ENCODE peak calls at places on chromosomes 5 and 9, in ten cellular contexts. Z is stimulated activated naive B cell treated with anti-CD40 and anti-IgM and Interleukin-4, amounts not matched to agents 10 μg/mL and 1 μg/mL and 100 μg/mL, for 72 hours; P is activated naive CD8-positive, alpha-beta T cell treated with anti-CD3 and anti-CD28 coated beads, Interleukin-2, amount 50 U/mL, for 24 hours; C is Right ventricle myocardium superior; H is naive thymus-derived CD4-positive, alpha-beta T cell; N is body of pancreas; M is activated B cell treated with CpG ODN at 0.5 μM for 24 hours; V is activated naive CD4-positive, alpha-beta T cell treated with anti-CD3 and anti-CD28 coated beads, Interleukin-2, amount 50 U/mL, for 72 hours; S is activated CD8-positive, alpha-beta T cell treated with anti-CD3 and anti-CD28 coated beads for 36 hours; L is HCT116. F is an unnamed sample.

GRCh38 chr5:157855404-157855994 is 3.4 kb downstream of the CLINT1 start:
- ATAC-seq in Z (no peak), P (no peak), C (peak), H (no peak), N (no peak), M (no peak), V (no peak), S (no peak), L (peak), F (no peak)

GRCh38 chr9:121822093-121823085 is 171.0 kb downstream of the DAB2IP start:
- ATAC-seq in Z (no peak), P (peak), C (no peak), H (no peak), N (no peak), M (no peak), V (no peak), S (peak), L (no peak), F (peak)

GRCh38 chr9:101119206-101119819 is 90.8 kb downstream of the PLPPR1 start:
- ATAC-seq in Z (peak), P (peak), C (peak), H (no peak), N (peak), M (no peak), V (no peak), S (no peak), L (peak), F (peak)

GRCh38 chr9:94156549-94157407 is 72.5 kb downstream of the PTPDC1 start:
- ATAC-seq in Z (peak), P (no peak), C (peak), H (no peak), N (peak), M (no peak), V (no peak), S (no peak), L (no peak), F (no peak)

GRCh38 chr5:39240750-39241149 is 21.4 kb upstream of the FYB1 start:
- ATAC-seq in Z (no peak), P (no peak), C (no peak), H (no peak), N (no peak), M (no peak), V (no peak), S (no peak), L (no peak), F (no peak)

GRCh38 chr5:56853710-56854109 is 38.4 kb downstream of the MAP3K1 start:
- ATAC-seq in Z (peak), P (no peak), C (no peak), H (peak), N (no peak), M (peak), V (no peak), S (no peak), L (no peak), F (peak)

GRCh38 chr5:35835796-35836742 is 20.6 kb upstream of the IL7R start:
- ATAC-seq in Z (no peak), P (peak), C (no peak), H (peak), N (no peak), M (no peak), V (peak), S (peak), L (no peak), F (peak)

GRCh38 chr5:1926471-1927341 is 44.0 kb upstream of the IRX4 start:
- ATAC-seq in Z (no peak), P (no peak), C (no peak), H (no peak), N (no peak), M (no peak), V (no peak), S (no peak), L (no peak), F (no peak)

GRCh38 chr9:124321935-124322334 is 64.2 kb downstream of the NEK6 start:
- ATAC-seq in Z (no peak), P (no peak), C (no peak), H (no peak), N (no peak), M (no peak), V (no peak), S (no peak), L (no peak), F (no peak)

GRCh38 chr9:4243113-4243512 is 56.8 kb downstream of the GLIS3 start:
- ATAC-seq in Z (peak), P (no peak), C (no peak), H (peak), N (no peak), M (no peak), V (peak), S (peak), L (no peak), F (peak)

GRCh38 chr5:32562841-32563240 is 22.5 kb upstream of the SUB1 start:
- ATAC-seq in Z (no peak), P (no peak), C (no peak), H (no peak), N (no peak), M (no peak), V (no peak), S (no peak), L (no peak), F (no peak)

GRCh38 chr5:66710557-66710956 is 114.4 kb downstream of the MAST4 start:
- ATAC-seq in Z (no peak), P (no peak), C (no peak), H (no peak), N (no peak), M (no peak), V (no peak), S (no peak), L (no peak), F (no peak)

GRCh38 chr5:14105717-14106435 is 37.3 kb upstream of the TRIO start:
- ATAC-seq in Z (no peak), P (no peak), C (no peak), H (no peak), N (peak), M (no peak), V (no peak), S (no peak), L (peak), F (no peak)

GRCh38 chr5:73938280-73938937 is 312.4 kb downstream of the ARHGEF28 start:
- ATAC-seq in Z (no peak), P (no peak), C (no peak), H (no peak), N (peak), M (no peak), V (no peak), S (no peak), L (peak), F (no peak)

GRCh38 chr5:98543490-98543889 is 230.0 kb upstream of the RGMB start:
- ATAC-seq in Z (no peak), P (no peak), C (no peak), H (no peak), N (no peak), M (no peak), V (no peak), S (no peak), L (no peak), F (no peak)

GRCh38 chr9:136239963-136240330 is 5.7 kb downstream of the QSOX2 start:
- ATAC-seq in Z (peak), P (no peak), C (peak), H (peak), N (no peak), M (peak), V (no peak), S (no peak), L (no peak), F (no peak)

GRCh38 chr9:81759680-81760215 is 70.4 kb upstream of the TLE1 start:
- ATAC-seq in Z (peak), P (no peak), C (no peak), H (no peak), N (no peak), M (no peak), V (no peak), S (no peak), L (no peak), F (no peak)

GRCh38 chr5:31963358-31963757 is 210.8 kb downstream of the GOLPH3 start:
- ATAC-seq in Z (no peak), P (no peak), C (peak), H (no peak), N (no peak), M (no peak), V (no peak), S (no peak), L (peak), F (no peak)

GRCh38 chr9:37956904-37957663 is 53.2 kb upstream of the SLC25A51 start:
- ATAC-seq in Z (no peak), P (no peak), C (peak), H (no peak), N (peak), M (no peak), V (no peak), S (no peak), L (no peak), F (no peak)

F was measured in activated T-helper 17 cell treated with anti-CD3 and anti-CD28 coated beads, Interleukin-2, amount 50 U/mL, for 72 hours.